ENCODE peak calls at places on chromosomes 12 and 14, in eight cellular contexts. S is GM06990; W is mammary epithelial cell; P is MV-4-11; X is neural crest cell; F is heart left ventricle; D is stimulated activated CD4-positive, alpha-beta T cell treated with anti-CD3 and anti-CD28 coated beads, Interleukin-2, amount 100 ng/mL, for 48 hours; V is AG09309. B is an unnamed sample.

GRCh38 chr12:67909091-67909531 is 80.1 kb upstream of the IFNG-AS1 start:
- DNase-seq in F (no peak), D (no peak), P (no peak), V (peak), S (no peak), W (peak), X (no peak), B (peak)

GRCh38 chr14:51351997-51352396 is 112.0 kb downstream of the TMX1 start:
- DNase-seq in V (no peak), D (no peak), P (no peak), S (no peak), F (no peak), X (no peak), W (no peak), B (no peak)

GRCh38 chr12:34402899-34403705 is 380.8 kb downstream of the ALG10 start:
- DNase-seq in D (no peak), V (no peak), W (no peak), X (no peak), F (peak), P (no peak), S (no peak), B (peak)

GRCh38 chr14:60179296-60179924 is 14.2 kb upstream of the DHRS7 start:
- DNase-seq in V (peak), D (no peak), S (no peak), W (peak), X (no peak), P (no peak), F (no peak), B (no peak)

GRCh38 chr14:86911506-86911905 is 1081.5 kb downstream of the GALC start:
- DNase-seq in F (no peak), D (no peak), P (no peak), X (no peak), W (no peak), S (no peak), V (no peak), B (no peak)

GRCh38 chr12:51860986-51861385 is 12.5 kb upstream of the FIGNL2 start:
- DNase-seq in V (no peak), X (no peak), P (no peak), W (no peak), D (no peak), S (no peak), F (no peak), B (no peak)

GRCh38 chr12:1474567-1475153 is 119.7 kb downstream of the FBXL14 start:
- DNase-seq in W (peak), S (no peak), P (no peak), F (no peak), V (peak), D (no peak), X (no peak), B (peak)

GRCh38 chr12:26112703-26113147 is 12.1 kb downstream of the BHLHE41 start:
- DNase-seq in D (no peak), P (no peak), V (no peak), F (no peak), S (no peak), W (no peak), X (no peak), B (peak)

GRCh38 chr12:122560138-122560537 is 33.1 kb downstream of the KNTC1 start:
- DNase-seq in W (no peak), V (no peak), S (no peak), X (no peak), D (no peak), P (peak), F (no peak), B (no peak)